ENCODE peak calls at places on chromosomes 16 and 17, in five cellular contexts. D, X, S, U and E are unnamed samples.
A peak's percentile ranks its signal among the peaks of the same experiment; 100 is the strongest.

GRCh38 chr16:57070986-57071540 is 21.3 kb upstream of the CPNE2 start:
- DNase-seq in D (no peak), X (no peak), S (no peak), U (no peak), E (no peak)

GRCh38 chr17:75404223-75404738 is 1.2 kb downstream of the GRB2 start:
- DNase-seq in D (peak; percentile 69), X (peak; percentile 63), S (peak; percentile 83), U (peak; percentile 89), E (peak; percentile 65)

GRCh38 chr16:59470556-59470955 is 736.4 kb upstream of the GOT2 start:
- DNase-seq in D (no peak), X (no peak), S (no peak), U (no peak), E (no peak)

GRCh38 chr17:51585514-51586104 is 325.3 kb downstream of the UTP18 start:
- DNase-seq in D (peak; percentile 18), X (peak; percentile 16), S (no peak), U (peak; percentile 7), E (peak; percentile 26)

GRCh38 chr16:508884-509736 is 18.4 kb upstream of the CAPN15 start:
- DNase-seq in D (no peak), X (peak; percentile 28), S (peak; percentile 35), U (no peak), E (no peak)

GRCh38 chr16:76268824-76269223 is 8.4 kb upstream of the CNTNAP4 start:
- DNase-seq in D (no peak), X (no peak), S (no peak), U (no peak), E (no peak)

GRCh38 chr17:62662855-62663254 is 35.4 kb downstream of the MRC2 start:
- DNase-seq in D (no peak), X (no peak), S (no peak), U (no peak), E (no peak)

GRCh38 chr17:4881761-4882555 is 17.4 kb upstream of the C17orf107 start:
- DNase-seq in D (no peak), X (peak; percentile 75), S (peak; percentile 12), U (peak; percentile 71), E (peak; percentile 83)

GRCh38 chr17:38701504-38702165 is 3.4 kb upstream of the MLLT6 start:
- DNase-seq in D (no peak), X (peak; percentile 43), S (peak; percentile 71), U (peak; percentile 63), E (no peak)

GRCh38 chr16:80034948-80035700 is 434.6 kb upstream of the MAF start:
- DNase-seq in D (no peak), X (no peak), S (no peak), U (no peak), E (no peak)

GRCh38 chr16:22370038-22370541 is 4.3 kb downstream of the CDR2 start:
- DNase-seq in D (no peak), X (no peak), S (peak; percentile 95), U (no peak), E (no peak)

GRCh38 chr16:84643677-84644076 is 4.6 kb upstream of the KLHL36 start:
- DNase-seq in D (no peak), X (no peak), S (no peak), U (no peak), E (no peak)

GRCh38 chr16:86828202-86828601 is 249.9 kb downstream of the FOXL1 start:
- DNase-seq in D (no peak), X (no peak), S (no peak), U (no peak), E (no peak)

GRCh38 chr16:19610200-19610599 is 54.7 kb downstream of the VPS35L start:
- DNase-seq in D (no peak), X (no peak), S (no peak), U (no peak), E (no peak)

GRCh38 chr16:69145658-69146057 is 13.2 kb downstream of the UTP4 start:
- DNase-seq in D (no peak), X (peak; percentile 77), S (peak; percentile 17), U (no peak), E (peak; percentile 56)

GRCh38 chr17:66306413-66306812 is 4.0 kb downstream of the PRKCA start:
- DNase-seq in D (no peak), X (no peak), S (peak; percentile 73), U (no peak), E (no peak)

GRCh38 chr16:1020591-1020990 is 39.0 kb downstream of the SOX8 start:
- DNase-seq in D (no peak), X (no peak), S (no peak), U (no peak), E (no peak)

GRCh38 chr16:30748634-30749445 is 615 bp downstream of the PHKG2 start:
- DNase-seq in D (no peak), X (peak; percentile 45), S (peak; percentile 52), U (peak; percentile 46), E (no peak)

GRCh38 chr16:23147666-23148065 is 1.6 kb downstream of the USP31 start:
- DNase-seq in D (no peak), X (no peak), S (no peak), U (no peak), E (no peak)

GRCh38 chr17:7775058-7775457 is 57.5 kb downstream of the DNAH2 start:
- DNase-seq in D (no peak), X (no peak), S (no peak), U (no peak), E (no peak)

GRCh38 chr16:87333581-87334331 is 16.6 kb upstream of the C16orf95 start:
- DNase-seq in D (no peak), X (no peak), S (no peak), U (no peak), E (no peak)

GRCh38 chr17:32461853-32462617 is 17.7 kb downstream of the PSMD11 start:
- DNase-seq in D (peak; percentile 51), X (peak; percentile 49), S (peak; percentile 52), U (peak; percentile 71), E (peak; percentile 51)

GRCh38 chr17:35804658-35805192 is 4.6 kb upstream of the TAF15 start:
- DNase-seq in D (peak; percentile 87), X (peak; percentile 66), S (peak; percentile 92), U (peak; percentile 98), E (peak; percentile 44)

GRCh38 chr17:78940708-78941107 is 15.5 kb upstream of the TIMP2 start:
- DNase-seq in D (no peak), X (no peak), S (peak; percentile 54), U (no peak), E (no peak)

GRCh38 chr17:44932096-44932495 is 15.5 kb downstream of the KIF18B start:
- DNase-seq in D (no peak), X (no peak), S (no peak), U (no peak), E (no peak)

GRCh38 chr17:65064452-65065019 is 8.0 kb upstream of the GNA13 start:
- DNase-seq in D (no peak), X (no peak), S (peak; percentile 88), U (peak; percentile 32), E (no peak)

GRCh38 chr17:59846391-59847165 is 46.2 kb downstream of the TUBD1 start:
- DNase-seq in D (peak; percentile 94), X (peak; percentile 64), S (peak; percentile 94), U (peak; percentile 84), E (peak; percentile 45)

GRCh38 chr17:76276069-76276431 is 10.9 kb downstream of the UBALD2 start:
- DNase-seq in D (no peak), X (no peak), S (no peak), U (no peak), E (no peak)

GRCh38 chr17:4530799-4531730 is 24.1 kb downstream of the MYBBP1A start:
- DNase-seq in D (no peak), X (peak; percentile 20), S (no peak), U (no peak), E (no peak)

GRCh38 chr17:60577147-60577925 is 22.7 kb upstream of the PPM1D start:
- DNase-seq in D (no peak), X (peak; percentile 30), S (peak; percentile 72), U (no peak), E (no peak)

GRCh38 chr17:71003736-71004135 is 834.4 kb downstream of the KCNJ2 start:
- DNase-seq in D (no peak), X (no peak), S (no peak), U (no peak), E (no peak)

GRCh38 chr16:11327277-11328171 is 17.7 kb upstream of the RMI2 start:
- DNase-seq in D (no peak), X (no peak), S (no peak), U (no peak), E (no peak)

GRCh38 chr16:58197314-58198012 is 443 bp downstream of the CSNK2A2 start:
- DNase-seq in D (no peak), X (no peak), S (no peak), U (no peak), E (no peak)
- TF ChIP-seq CTCF in D (no peak), X (no peak), S (no peak), U (no peak), E (no peak)

GRCh38 chr16:67946128-67946569 is 2.2 kb upstream of the LCAT start:
- DNase-seq in D (no peak), X (peak; percentile 11), S (no peak), U (no peak), E (no peak)

GRCh38 chr16:67945392-67945933 is 1.5 kb upstream of the LCAT start:
- DNase-seq in D (no peak), X (no peak), S (no peak), U (no peak), E (no peak)

GRCh38 chr16:67944690-67945391 is 921 bp upstream of the LCAT start:
- DNase-seq in D (no peak), X (no peak), S (no peak), U (no peak), E (no peak)

GRCh38 chr16:67948015-67948414 is 4.1 kb upstream of the LCAT start:
- DNase-seq in D (no peak), X (peak; percentile 8), S (no peak), U (no peak), E (no peak)

GRCh38 chr16:67946966-67947558 is 3.1 kb upstream of the LCAT start:
- DNase-seq in D (no peak), X (peak; percentile 14), S (no peak), U (no peak), E (no peak)
- H3K27ac ChIP-seq in D (no peak overlapping the region), X (no peak overlapping the region), S (no peak overlapping the region), U (no peak overlapping the region), E (no peak overlapping the region)

DNA sequence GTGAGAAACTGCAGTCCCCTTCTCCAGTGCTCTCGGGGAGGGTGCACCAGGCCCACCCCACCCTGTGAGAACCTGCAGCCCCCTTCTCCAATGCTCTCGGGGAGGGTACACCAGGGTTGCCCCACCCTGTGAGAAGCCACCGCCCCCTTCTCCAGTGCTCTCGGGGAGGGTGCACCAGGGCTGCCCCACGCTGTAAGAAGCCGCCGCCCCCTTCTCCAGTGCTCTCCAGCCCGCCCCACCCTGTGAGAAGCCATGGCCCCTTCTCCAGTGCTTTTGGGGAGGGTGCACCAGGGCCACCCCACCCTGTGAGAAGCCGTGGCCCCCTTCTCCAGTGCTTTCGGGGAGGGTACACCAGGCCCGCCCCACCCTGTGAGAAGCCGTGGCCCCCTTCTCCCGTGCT is 12.1 kb downstream of the SPATA33 start:
- DNase-seq in D (no peak), X (no peak), S (no peak), U (no peak), E (no peak)
- TF ChIP-seq POLR2A in D (no peak), X (no peak), S (no peak), U (no peak), E (no peak)

GRCh38 chr17:77279448-77280303 is 138.9 kb downstream of the SEC14L1 start:
- DNase-seq in D (peak; percentile 73), X (no peak), S (peak; percentile 23), U (no peak), E (peak; percentile 44)
- TF ChIP-seq CTCF in D (no peak), X (no peak), S (no peak), U (no peak), E (no peak)

GRCh38 chr17:82679586-82680465 is 18.7 kb downstream of the RAB40B start:
- DNase-seq in D (no peak), X (no peak), S (no peak), U (no peak), E (peak; percentile 66)
- H3K27ac ChIP-seq in D (no peak overlapping the region), X (no peak overlapping the region), S (no peak overlapping the region), U (no peak overlapping the region), E (peak overlapping the region; percentile 60)